ENCODE peak calls at places on chromosomes 4 and X, in seven cellular contexts. H, K, Y, J, Z, S and M are unnamed samples.

GRCh38 chr4:6343950-6344408 is 74.3 kb downstream of the WFS1 start:
- DNase-seq in K (no peak), Z (peak; percentile 54), H (peak; percentile 18), S (peak; percentile 82), Y (peak; percentile 85), J (peak; percentile 64), M (no peak)

GRCh38 chrX:140502491-140503229 is 2.2 kb downstream of the SOX3 start:
- DNase-seq in S (no peak), Z (no peak), Y (no peak), J (no peak), K (no peak), H (no peak), M (no peak)

GRCh38 chr4:109801099-109801789 is 555 bp downstream of the CFI start:
- DNase-seq in S (no peak), Z (no peak), Y (no peak), K (no peak), J (no peak), H (no peak), M (no peak)

GRCh38 chr4:79250887-79251286 is 75.0 kb downstream of the NAA11 start:
- DNase-seq in Z (no peak), J (no peak), S (no peak), K (no peak), H (no peak), Y (no peak), M (no peak)

GRCh38 chr4:124085561-124086180 is 626.9 kb downstream of the ANKRD50 start:
- DNase-seq in K (no peak), Z (no peak), S (peak; percentile 91), Y (no peak), H (no peak), J (no peak), M (no peak)

GRCh38 chr4:105996845-105997244 is 101.6 kb downstream of the NPNT start:
- DNase-seq in Y (no peak), J (no peak), K (no peak), Z (no peak), S (no peak), H (no peak), M (no peak)

GRCh38 chr4:118307619-118308018 is 45.2 kb downstream of the PRSS12 start:
- DNase-seq in H (no peak), J (no peak), Y (no peak), K (no peak), Z (no peak), S (peak; percentile 6), M (no peak)

GRCh38 chr4:156898373-156899117 is 73.1 kb downstream of the PDGFC start:
- DNase-seq in Z (no peak), K (no peak), J (no peak), H (no peak), S (no peak), Y (no peak), M (no peak)

GRCh38 chr4:115260195-115260594 is 146.8 kb upstream of the NDST4 start:
- DNase-seq in S (no peak), Z (no peak), K (no peak), Y (no peak), J (no peak), H (no peak), M (no peak)

GRCh38 chr4:17636696-17637351 is 22.4 kb downstream of the MED28 start:
- DNase-seq in H (peak; percentile 83), Z (peak; percentile 90), S (peak; percentile 54), J (peak; percentile 86), K (peak; percentile 75), Y (peak; percentile 63), M (peak; percentile 77)

GRCh38 chrX:78024349-78025108 is 55.1 kb upstream of the PGAM4 start:
- DNase-seq in S (peak; percentile 14), J (peak; percentile 37), Y (peak; percentile 33), H (peak; percentile 52), K (no peak), Z (no peak), M (peak; percentile 69)

GRCh38 chrX:9804444-9804843 is 18.2 kb downstream of the SHROOM2 start:
- DNase-seq in K (no peak), Y (no peak), Z (no peak), S (no peak), J (no peak), H (no peak), M (no peak)

GRCh38 chr4:140186651-140187315 is 32.8 kb upstream of the MAML3 start:
- DNase-seq in Z (no peak), Y (peak; percentile 18), J (no peak), S (peak; percentile 76), K (no peak), H (no peak), M (peak; percentile 72)

GRCh38 chrX:4805559-4805958 is 1092.1 kb upstream of the PRKX start:
- DNase-seq in J (no peak), H (no peak), Z (no peak), S (no peak), Y (no peak), K (no peak), M (no peak)

GRCh38 chr4:147340111-147340510 is 140.8 kb upstream of the EDNRA start:
- DNase-seq in Z (no peak), K (no peak), J (no peak), H (no peak), S (peak; percentile 86), Y (no peak), M (no peak)

GRCh38 chrX:2689773-2690666 is 1.1 kb upstream of the CD99 start:
- DNase-seq in Y (no peak), S (no peak), H (no peak), K (no peak), Z (no peak), J (no peak), M (peak; percentile 81)

GRCh38 chr4:79297029-79297428 is 28.8 kb downstream of the NAA11 start:
- DNase-seq in Y (no peak), H (no peak), K (no peak), J (no peak), Z (peak; percentile 52), S (no peak), M (no peak)

GRCh38 chrX:53266175-53266574 is 15.2 kb downstream of the IQSEC2 start:
- DNase-seq in S (no peak), Y (peak; percentile 65), Z (no peak), K (no peak), H (no peak), J (no peak), M (no peak)

GRCh38 chr4:150278206-150278605 is 200.0 kb downstream of the DCLK2 start:
- DNase-seq in J (no peak), Y (no peak), S (no peak), H (no peak), K (no peak), Z (no peak), M (no peak)

GRCh38 chr4:3239998-3240920 is 8.7 kb upstream of the MSANTD1 start:
- DNase-seq in H (no peak), J (no peak), S (no peak), Z (peak; percentile 79), Y (no peak), K (no peak), M (no peak)

GRCh38 chr4:16034010-16034829 is 49.6 kb downstream of the PROM1 start:
- DNase-seq in S (peak; percentile 74), J (no peak), H (no peak), Z (no peak), K (no peak), Y (peak; percentile 27), M (no peak)

GRCh38 chrX:111318901-111319300 is 48.6 kb upstream of the CAPN6 start:
- DNase-seq in H (no peak), J (no peak), Z (no peak), S (no peak), K (no peak), Y (no peak), M (no peak)

GRCh38 chr4:152531479-152531878 is 4.4 kb downstream of the FBXW7 start:
- DNase-seq in S (no peak), Z (no peak), K (no peak), J (no peak), Y (no peak), H (no peak), M (no peak)

GRCh38 chr4:152528060-152528459 is 7.8 kb downstream of the FBXW7 start:
- DNase-seq in Z (no peak), J (no peak), Y (no peak), H (no peak), S (no peak), K (no peak), M (no peak)

GRCh38 chr4:152525878-152526277 is 10.0 kb downstream of the FBXW7 start:
- DNase-seq in S (peak; percentile 59), J (no peak), Z (no peak), Y (no peak), K (no peak), H (no peak), M (no peak)

GRCh38 chr4:152530600-152530999 is 5.3 kb downstream of the FBXW7 start:
- DNase-seq in J (no peak), H (no peak), Z (no peak), K (no peak), S (no peak), Y (no peak), M (no peak)

GRCh38 chr4:152529880-152530279 is 6.0 kb downstream of the FBXW7 start:
- DNase-seq in J (no peak), K (no peak), Y (no peak), S (no peak), H (no peak), Z (no peak), M (no peak)
- H3K4me1 ChIP-seq in J (no peaks in the 10 kb centered on the region), K (peaks cover 4% of the 10 kb centered on the region), Y (peaks cover 11% of the 10 kb centered on the region), S (no peaks in the 10 kb centered on the region), H (peaks cover 26% of the 10 kb centered on the region), Z (peaks cover 7% of the 10 kb centered on the region), M (peaks cover 10% of the 10 kb centered on the region)

GRCh38 chrX:85544609-85545008 is 165.1 kb upstream of the POF1B start:
- DNase-seq in Y (no peak), Z (no peak), K (no peak), J (no peak), S (no peak), H (no peak), M (no peak)
- TF ChIP-seq CTCF in Y (peak; percentile 51), Z (no peak), K (peak; percentile 49), J (peak; percentile 71), S (no peak), H (peak; percentile 27), M (peak; percentile 33)

GRCh38 chr4:10879411-10880110 is 195.0 kb upstream of the CLNK start:
- DNase-seq in Y (no peak), K (no peak), Z (no peak), H (no peak), S (peak; percentile 60), J (no peak), M (no peak)
- H3K9me3 ChIP-seq in Y (no peaks in the 10 kb centered on the region), K (no peaks in the 10 kb centered on the region), Z (no peaks in the 10 kb centered on the region), H (no peaks in the 10 kb centered on the region), S (no peaks in the 10 kb centered on the region), J (no peaks in the 10 kb centered on the region), M (no peaks in the 10 kb centered on the region)

DNA sequence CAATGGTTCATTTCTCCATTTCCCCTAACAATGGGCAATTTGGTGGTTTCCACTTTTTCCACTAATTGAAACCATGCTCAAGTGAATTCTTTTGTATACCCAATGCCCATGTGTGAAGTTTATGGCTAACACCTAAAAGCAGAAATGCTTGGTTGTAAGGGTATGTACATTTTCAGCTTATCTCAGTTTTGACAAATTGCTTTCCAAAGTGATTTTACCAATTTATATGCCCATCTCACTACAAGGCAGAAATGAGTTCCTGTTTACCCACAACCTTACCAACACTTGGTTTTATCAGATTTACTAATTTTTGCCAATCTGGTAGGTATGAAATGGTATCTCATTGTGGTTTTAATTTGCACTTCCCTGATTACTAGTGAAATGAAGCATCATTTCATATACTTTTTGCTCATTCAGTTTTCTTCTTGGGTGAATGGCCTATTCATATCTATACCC is 14.8 kb downstream of the GPR34 start:
- DNase-seq in Y (no peak), J (no peak), S (no peak), K (no peak), H (no peak), Z (no peak), M (no peak)
- H3K4me1 ChIP-seq in Y (no peaks in the 10 kb centered on the region), J (peaks cover 4% of the 10 kb centered on the region), S (no peaks in the 10 kb centered on the region), K (no peaks in the 10 kb centered on the region), H (peaks cover 9% of the 10 kb centered on the region), Z (no peaks in the 10 kb centered on the region), M (no peaks in the 10 kb centered on the region)